ENCODE peak calls at places on chromosomes 3 and 15, in eight cellular contexts. C is DND-41, G is uterus, Q is right lobe of liver, M is neural progenitor cell, X is fibroblast of villous mesenchyme, R is fibroblast of mammary gland, S is MM.1S. F is an unnamed sample.

GRCh38 chr15:99970891-99971330 is 237.7 kb upstream of the LYSMD4 start:
- DNase-seq in C (no peak), G (no peak), Q (peak), M (peak), X (no peak), R (no peak), S (no peak), F (no peak)

GRCh38 chr3:140319801-140320200 is 358.1 kb upstream of the TRIM42 start:
- DNase-seq in C (no peak), G (no peak), Q (no peak), M (no peak), X (no peak), R (no peak), S (no peak), F (no peak)

GRCh38 chr3:52218454-52218853 is 7.0 kb downstream of the TLR9 start:
- DNase-seq in C (peak), G (no peak), Q (no peak), M (no peak), X (no peak), R (no peak), S (no peak), F (no peak)

GRCh38 chr3:160618363-160618762 is 53.0 kb upstream of the KPNA4 start:
- DNase-seq in C (no peak), G (no peak), Q (peak), M (no peak), X (no peak), R (no peak), S (no peak), F (no peak)

GRCh38 chr3:105448338-105448982 is 81.8 kb downstream of the ALCAM start:
- DNase-seq in C (peak), G (no peak), Q (peak), M (peak), X (no peak), R (no peak), S (no peak), F (no peak)

GRCh38 chr3:139491027-139491700 is 14.8 kb upstream of the RBP2 start:
- DNase-seq in C (no peak), G (no peak), Q (no peak), M (no peak), X (no peak), R (no peak), S (no peak), F (no peak)

GRCh38 chr3:65473746-65474145 is 565.0 kb downstream of the MAGI1 start:
- DNase-seq in C (no peak), G (no peak), Q (no peak), M (no peak), X (no peak), R (peak), S (no peak), F (peak)

GRCh38 chr3:98954806-98955205 is 53.3 kb upstream of the DCBLD2 start:
- DNase-seq in C (no peak), G (no peak), Q (no peak), M (no peak), X (no peak), R (peak), S (no peak), F (no peak)

GRCh38 chr3:46393554-46394434 is 13.1 kb downstream of the CCR5AS start:
- DNase-seq in C (peak), G (no peak), Q (peak), M (no peak), X (peak), R (peak), S (peak), F (peak)

GRCh38 chr15:80507131-80507530 is 102.9 kb downstream of the ARNT2 start:
- DNase-seq in C (no peak), G (no peak), Q (no peak), M (no peak), X (no peak), R (no peak), S (no peak), F (no peak)

GRCh38 chr3:112074616-112075497 is 11.3 kb upstream of the C3orf52 start:
- DNase-seq in C (peak), G (no peak), Q (no peak), M (no peak), X (peak), R (peak), S (peak), F (peak)

GRCh38 chr3:104598848-104599501 is 767.7 kb upstream of the ALCAM start:
- DNase-seq in C (no peak), G (no peak), Q (no peak), M (no peak), X (no peak), R (no peak), S (no peak), F (no peak)

GRCh38 chr15:75235051-75235673 is 23.0 kb upstream of the GOLGA6C start:
- DNase-seq in C (no peak), G (peak), Q (peak), M (no peak), X (no peak), R (no peak), S (no peak), F (no peak)

GRCh38 chr3:59782664-59783063 is 732.8 kb upstream of the CFAP20DC start:
- DNase-seq in C (no peak), G (no peak), Q (no peak), M (no peak), X (peak), R (peak), S (no peak), F (no peak)

GRCh38 chr3:129182390-129183180 is 1.1 kb downstream of the CNBP start:
- DNase-seq in C (peak), G (no peak), Q (no peak), M (peak), X (peak), R (peak), S (no peak), F (peak)

GRCh38 chr3:24454862-24455261 is 39.8 kb downstream of the THRB start:
- DNase-seq in C (no peak), G (no peak), Q (no peak), M (no peak), X (no peak), R (no peak), S (no peak), F (no peak)

GRCh38 chr3:14552717-14553116 is 12.6 kb upstream of the GRIP2 start:
- DNase-seq in C (no peak), G (no peak), Q (no peak), M (no peak), X (no peak), R (no peak), S (no peak), F (no peak)

GRCh38 chr3:178709047-178709446 is 172.8 kb downstream of the KCNMB2 start:
- DNase-seq in C (no peak), G (no peak), Q (no peak), M (no peak), X (no peak), R (peak), S (no peak), F (no peak)

GRCh38 chr3:158768361-158768787 is 33.5 kb upstream of the MFSD1 start:
- DNase-seq in C (no peak), G (peak), Q (no peak), M (peak), X (peak), R (peak), S (no peak), F (peak)

GRCh38 chr15:70030851-70031645 is 66.7 kb downstream of the TLE3 start:
- DNase-seq in C (no peak), G (no peak), Q (no peak), M (no peak), X (no peak), R (no peak), S (no peak), F (no peak)

GRCh38 chr3:10668077-10668476 is 148.0 kb upstream of the SLC6A11 start:
- DNase-seq in C (no peak), G (no peak), Q (no peak), M (no peak), X (no peak), R (no peak), S (no peak), F (no peak)

GRCh38 chr15:64430000-64430735 is 30.2 kb upstream of the ZNF609 start:
- DNase-seq in C (peak), G (peak), Q (no peak), M (peak), X (peak), R (peak), S (peak), F (peak)

GRCh38 chr15:74610302-74610951 is 5.2 kb upstream of the CLK3 start:
- DNase-seq in C (no peak), G (no peak), Q (no peak), M (no peak), X (peak), R (no peak), S (no peak), F (no peak)

GRCh38 chr3:129119365-129120100 is 2.1 kb downstream of the RAB43 start:
- DNase-seq in C (peak), G (no peak), Q (peak), M (no peak), X (peak), R (no peak), S (peak), F (no peak)

GRCh38 chr15:73631915-73632669 is 1.1 kb downstream of the NPTN start:
- DNase-seq in C (peak), G (peak), Q (peak), M (peak), X (peak), R (peak), S (no peak), F (peak)

GRCh38 chr3:190048831-190049541 is 71.7 kb downstream of the P3H2 start:
- DNase-seq in C (no peak), G (no peak), Q (no peak), M (no peak), X (no peak), R (peak), S (no peak), F (peak)

GRCh38 chr3:47984089-47984759 is 32.0 kb downstream of the MAP4 start:
- DNase-seq in C (no peak), G (no peak), Q (no peak), M (no peak), X (peak), R (peak), S (no peak), F (peak)

GRCh38 chr3:161854232-161854771 is 357.7 kb downstream of the OTOL1 start:
- DNase-seq in C (peak), G (no peak), Q (no peak), M (peak), X (peak), R (peak), S (peak), F (peak)

GRCh38 chr3:31732548-31732947 is 199.8 kb downstream of the STT3B start:
- DNase-seq in C (no peak), G (no peak), Q (no peak), M (no peak), X (no peak), R (no peak), S (no peak), F (no peak)

GRCh38 chr3:107833722-107834416 is 257.0 kb downstream of the CD47 start:
- DNase-seq in C (no peak), G (no peak), Q (no peak), M (no peak), X (no peak), R (no peak), S (no peak), F (no peak)

GRCh38 chr3:79497447-79498111 is 270.2 kb downstream of the ROBO1 start:
- DNase-seq in C (no peak), G (no peak), Q (no peak), M (peak), X (peak), R (peak), S (peak), F (peak)

GRCh38 chr3:76470285-76470684 is 569.6 kb upstream of the ROBO2 start:
- DNase-seq in C (no peak), G (no peak), Q (no peak), M (no peak), X (peak), R (peak), S (no peak), F (peak)

GRCh38 chr3:84825817-84826216 is 133.0 kb upstream of the CADM2 start:
- DNase-seq in C (no peak), G (no peak), Q (no peak), M (peak), X (no peak), R (no peak), S (no peak), F (no peak)

GRCh38 chr3:112635674-112636073 is 5.3 kb downstream of the CCDC80 start:
- DNase-seq in C (no peak), G (peak), Q (no peak), M (no peak), X (peak), R (peak), S (no peak), F (peak)

GRCh38 chr15:50881121-50882048 is 27.1 kb upstream of the AP4E1 start:
- DNase-seq in C (no peak), G (no peak), Q (no peak), M (no peak), X (no peak), R (no peak), S (no peak), F (no peak)

GRCh38 chr3:55651011-55651410 is 163.9 kb upstream of the WNT5A start:
- DNase-seq in C (no peak), G (no peak), Q (no peak), M (no peak), X (no peak), R (no peak), S (no peak), F (no peak)

GRCh38 chr3:145422541-145422940 is 738.4 kb downstream of the PLOD2 start:
- DNase-seq in C (no peak), G (no peak), Q (no peak), M (no peak), X (no peak), R (no peak), S (no peak), F (no peak)

GRCh38 chr15:36590838-36591237 is 11.4 kb downstream of the CDIN1 start:
- DNase-seq in C (no peak), G (no peak), Q (no peak), M (no peak), X (peak), R (peak), S (peak), F (peak)

GRCh38 chr15:31485431-31485830 is 158.8 kb downstream of the KLF13 start:
- DNase-seq in C (no peak), G (no peak), Q (peak), M (no peak), X (no peak), R (no peak), S (no peak), F (no peak)

DNA sequence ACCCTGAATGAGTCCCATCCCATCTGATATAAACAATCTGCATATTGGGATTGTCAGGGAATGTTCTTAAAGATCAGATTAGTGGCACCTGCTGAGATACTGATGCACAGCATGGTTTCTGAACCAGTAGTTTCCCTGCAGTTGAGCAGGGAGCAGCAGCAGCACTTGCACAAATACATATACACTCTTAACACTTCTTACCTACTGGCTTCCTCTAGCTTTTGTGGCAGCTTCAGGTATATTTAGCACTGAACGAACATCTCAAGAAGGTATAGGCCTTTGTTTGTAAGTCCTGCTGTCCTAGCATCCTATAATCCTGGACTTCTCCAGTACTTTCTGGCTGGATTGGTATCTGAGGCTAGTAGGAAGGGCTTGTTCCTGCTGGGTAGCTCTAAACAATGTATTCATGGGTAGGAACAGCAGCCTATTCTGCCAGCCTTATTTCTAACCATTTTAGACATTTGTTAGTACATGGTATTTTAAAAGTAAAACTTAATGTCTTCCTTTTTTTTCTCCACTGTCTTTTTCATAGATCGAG is 4.5 kb downstream of the B2M start:
- DNase-seq in C (no peak), G (no peak), Q (no peak), M (no peak), X (no peak), R (no peak), S (peak), F (no peak)
- H3K4me3 ChIP-seq in C (no peak), G (no peak), Q (no peak), M (no peak), X (no peak), R (no peak), S (no peak), F (no peak)

DNA sequence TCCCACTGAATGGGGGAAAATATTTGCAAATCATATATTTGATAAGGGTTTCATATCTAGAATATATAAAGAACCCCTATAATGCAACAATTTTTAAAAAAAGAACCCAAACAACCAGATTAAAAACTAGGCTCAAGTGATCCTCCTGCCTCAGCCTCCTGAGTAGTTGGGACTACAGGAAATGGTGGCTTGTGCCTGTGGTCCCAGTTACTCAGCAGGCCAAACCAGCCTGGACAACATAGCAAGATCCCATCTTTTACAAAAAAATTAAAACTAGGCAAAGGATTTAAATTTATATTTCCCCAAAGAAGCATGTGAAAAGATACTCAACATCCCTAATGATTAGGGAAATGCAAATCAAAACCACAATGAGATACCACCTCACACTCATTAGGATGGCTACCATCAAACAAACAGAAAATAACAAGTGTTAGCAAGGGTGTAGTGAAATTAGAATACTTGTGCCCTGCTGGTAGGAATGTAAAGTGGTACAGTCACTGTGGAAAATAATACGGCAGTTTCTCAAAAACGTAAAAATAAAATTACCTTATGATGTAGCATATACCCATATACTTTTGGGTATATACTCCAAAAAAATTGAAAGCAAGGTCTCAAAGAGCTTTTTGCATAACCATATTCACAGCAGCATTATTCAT is 19.7 kb downstream of the TFDP2 start:
- DNase-seq in C (no peak), G (no peak), Q (no peak), M (no peak), X (no peak), R (no peak), S (no peak), F (no peak)
- TF ChIP-seq CTCF in C (no peak), G (no peak), Q (no peak), M (peak), X (peak), R (peak), S (no peak), F (peak)

DNA sequence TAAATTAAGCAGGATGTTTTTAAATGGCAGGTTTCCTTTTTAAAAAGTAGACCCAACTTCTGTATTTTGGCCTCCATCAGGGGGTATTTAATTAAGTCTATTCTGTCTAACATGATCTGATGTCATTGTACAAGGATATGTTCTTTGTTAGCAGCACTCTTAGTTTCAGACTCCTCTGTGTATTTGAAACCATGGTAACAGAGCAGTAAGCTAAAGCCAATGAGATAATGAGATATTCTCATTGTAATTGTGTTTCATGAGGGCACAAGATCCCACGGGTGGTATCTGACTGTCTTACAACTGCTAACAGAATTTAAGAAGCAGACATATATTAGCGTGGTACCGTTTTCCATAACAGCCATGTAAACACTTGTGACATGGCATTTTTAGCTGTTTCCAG is 251.2 kb upstream of the VEPH1 start:
- DNase-seq in C (no peak), G (no peak), Q (no peak), M (peak), X (no peak), R (no peak), S (no peak), F (peak)
- H3K4me3 ChIP-seq in C (no peak), G (no peak), Q (no peak), M (no peak), X (no peak), R (no peak), S (no peak), F (no peak)

GRCh38 chr15:60135961-60136360 is 131.8 kb downstream of the FOXB1 start:
- DNase-seq in C (no peak), G (no peak), Q (no peak), M (no peak), X (no peak), R (no peak), S (no peak), F (no peak)

GRCh38 chr15:60137711-60138396 is 133.7 kb downstream of the FOXB1 start:
- DNase-seq in C (no peak), G (no peak), Q (no peak), M (no peak), X (no peak), R (peak), S (no peak), F (peak)

GRCh38 chr15:60138397-60138968 is 134.4 kb downstream of the FOXB1 start:
- DNase-seq in C (no peak), G (no peak), Q (no peak), M (no peak), X (no peak), R (no peak), S (no peak), F (no peak)

GRCh38 chr15:60130811-60131210 is 126.7 kb downstream of the FOXB1 start:
- DNase-seq in C (no peak), G (no peak), Q (no peak), M (no peak), X (no peak), R (no peak), S (no peak), F (no peak)

DNA sequence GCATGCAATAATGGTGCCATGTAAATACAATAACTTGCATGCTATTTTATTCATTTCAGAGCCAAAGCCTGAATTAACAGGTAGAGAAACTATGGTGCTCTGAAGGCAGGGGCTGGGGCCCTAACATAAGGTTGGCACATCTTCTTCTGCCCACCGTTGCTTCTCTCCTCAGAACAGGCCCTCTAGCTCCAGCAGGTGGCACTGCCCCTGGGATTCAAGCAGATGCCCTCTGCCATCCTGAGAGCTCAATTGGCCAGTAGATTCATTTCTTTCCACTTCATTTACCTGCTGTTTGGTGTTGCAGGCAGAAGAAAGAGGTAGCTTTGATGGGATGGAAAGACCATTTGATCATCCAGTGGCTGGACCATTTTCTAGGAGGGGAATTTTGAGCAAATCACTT is 130.5 kb downstream of the FOXB1 start:
- DNase-seq in C (no peak), G (no peak), Q (no peak), M (no peak), X (no peak), R (no peak), S (no peak), F (no peak)
- TF ChIP-seq CTCF in C (peak), G (no peak), Q (no peak), M (peak), X (peak), R (peak), S (peak), F (no peak)

DNA sequence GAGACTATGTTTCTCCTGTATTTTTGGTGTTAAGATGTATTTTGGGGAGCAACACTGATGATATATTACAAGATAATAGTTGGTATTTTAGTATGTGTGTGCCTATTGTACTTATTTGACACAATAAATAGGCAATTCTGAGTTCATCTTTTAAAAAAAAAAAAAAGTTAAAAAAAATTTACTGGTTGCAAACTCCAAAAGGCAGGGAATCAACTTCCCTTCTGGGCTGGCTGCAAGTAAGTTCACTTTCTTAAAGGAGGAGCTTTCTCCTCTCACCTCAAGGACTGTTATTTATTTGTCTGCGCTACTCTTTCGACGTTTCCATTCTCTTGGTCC is 335 bp upstream of the VPS8 start:
- DNase-seq in C (no peak), G (no peak), Q (no peak), M (no peak), X (no peak), R (no peak), S (no peak), F (no peak)
- H3K4me3 ChIP-seq in C (peak), G (peak), Q (peak), M (peak), X (peak), R (peak), S (peak), F (peak)